ENCODE peak calls at places on chromosomes 6 and 20, in eight cellular contexts. F is neuronal stem cell, X is colonic mucosa, U is trophoblast cell, L is mammary epithelial cell, M is endothelial cell of umbilical vein, H is IMR-90, E is H9. J is an unnamed sample.

GRCh38 chr6:118968416-118968815 is 33.5 kb upstream of the MCM9 start:
- DNase-seq in L (peak; percentile 4), H (peak; percentile 1), U (peak; percentile 68), F (no peak), X (no peak), M (peak; percentile 44), E (no peak), J (peak; percentile 44)

GRCh38 chr6:40325041-40325440 is 262.1 kb downstream of the LRFN2 start:
- DNase-seq in H (no peak), U (no peak), L (no peak), M (no peak), E (no peak), F (no peak), X (no peak), J (no peak)

GRCh38 chr6:13302751-13303667 is 25.3 kb downstream of the TBC1D7 start:
- DNase-seq in E (no peak), M (peak; percentile 93), H (peak; percentile 98), U (peak; percentile 97), X (peak; percentile 91), F (no peak), L (peak; percentile 80), J (no peak)

GRCh38 chr6:37279366-37280134 is 21.6 kb upstream of the TMEM217 start:
- DNase-seq in H (peak; percentile 70), X (no peak), U (no peak), L (peak; percentile 64), M (no peak), E (no peak), F (no peak), J (no peak)

GRCh38 chr20:32605167-32605656 is 20.1 kb upstream of the NOL4L start:
- DNase-seq in M (no peak), H (peak; percentile 65), X (no peak), U (peak; percentile 43), F (no peak), E (no peak), L (no peak), J (no peak)

GRCh38 chr6:87333591-87334181 is 4.6 kb upstream of the GJB7 start:
- DNase-seq in L (peak; percentile 6), F (no peak), U (no peak), H (peak; percentile 54), M (no peak), X (no peak), E (no peak), J (no peak)

GRCh38 chr6:4675086-4675485 is 101.1 kb upstream of the CDYL start:
- DNase-seq in X (no peak), H (no peak), F (no peak), L (no peak), U (no peak), E (no peak), M (no peak), J (no peak)

GRCh38 chr6:151015320-151015719 is 149.8 kb downstream of the MTHFD1L start:
- DNase-seq in X (no peak), F (no peak), H (peak; percentile 41), U (no peak), M (no peak), E (no peak), L (no peak), J (no peak)

GRCh38 chr20:9220874-9221547 is 152.1 kb downstream of the PLCB4 start:
- DNase-seq in H (peak; percentile 84), E (no peak), M (no peak), F (no peak), U (no peak), L (no peak), X (no peak), J (peak; percentile 28)

GRCh38 chr6:145241039-145241438 is 494.3 kb downstream of the EPM2A start:
- DNase-seq in U (no peak), H (peak; percentile 88), L (peak; percentile 6), F (no peak), E (no peak), M (no peak), X (no peak), J (no peak)

GRCh38 chr6:3226422-3227362 is 761 bp downstream of the TUBB2B start:
- DNase-seq in M (no peak), H (no peak), L (no peak), E (no peak), U (peak; percentile 32), X (peak; percentile 27), F (peak; percentile 71), J (peak; percentile 91)

GRCh38 chr6:56693246-56693607 is 50.5 kb upstream of the DST start:
- DNase-seq in L (peak; percentile 63), U (peak; percentile 67), M (no peak), X (peak; percentile 88), E (no peak), F (no peak), H (peak; percentile 87), J (no peak)

GRCh38 chr6:24033284-24033683 is 92.7 kb upstream of the NRSN1 start:
- DNase-seq in E (no peak), L (no peak), F (peak; percentile 21), U (peak; percentile 42), M (no peak), X (no peak), H (no peak), J (peak; percentile 41)

GRCh38 chr6:142934190-142934589 is 10.8 kb downstream of the HIVEP2 start:
- DNase-seq in U (no peak), H (no peak), E (no peak), M (no peak), L (no peak), X (no peak), F (no peak), J (no peak)

GRCh38 chr20:57397004-57397692 is 6.0 kb downstream of the RBM38 start:
- DNase-seq in L (no peak), E (no peak), M (no peak), X (no peak), F (no peak), U (no peak), H (no peak), J (no peak)

GRCh38 chr6:73309534-73309783 is 44.6 kb downstream of the DPPA5 start:
- DNase-seq in U (no peak), H (no peak), M (no peak), X (peak; percentile 42), F (no peak), E (no peak), L (peak; percentile 57), J (no peak)

GRCh38 chr6:5869676-5870075 is 137.0 kb downstream of the NRN1 start:
- DNase-seq in M (no peak), E (no peak), X (no peak), L (no peak), F (no peak), U (no peak), H (no peak), J (no peak)

GRCh38 chr6:19157496-19157895 is 679.7 kb upstream of the ID4 start:
- DNase-seq in X (no peak), H (no peak), F (no peak), U (no peak), E (no peak), L (no peak), M (no peak), J (peak; percentile 13)

GRCh38 chr20:49460916-49461315 is 21.6 kb downstream of the KCNB1 start:
- DNase-seq in E (no peak), U (no peak), H (no peak), M (no peak), F (no peak), X (no peak), L (peak; percentile 81), J (no peak)

GRCh38 chr6:34583461-34583860 is 27.3 kb upstream of the SPDEF start:
- DNase-seq in H (no peak), F (no peak), X (no peak), U (no peak), E (no peak), L (no peak), M (no peak), J (no peak)

GRCh38 chr6:5659467-5659866 is 347.3 kb downstream of the NRN1 start:
- DNase-seq in E (no peak), H (peak; percentile 37), L (no peak), U (no peak), X (no peak), F (no peak), M (no peak), J (no peak)

DNA sequence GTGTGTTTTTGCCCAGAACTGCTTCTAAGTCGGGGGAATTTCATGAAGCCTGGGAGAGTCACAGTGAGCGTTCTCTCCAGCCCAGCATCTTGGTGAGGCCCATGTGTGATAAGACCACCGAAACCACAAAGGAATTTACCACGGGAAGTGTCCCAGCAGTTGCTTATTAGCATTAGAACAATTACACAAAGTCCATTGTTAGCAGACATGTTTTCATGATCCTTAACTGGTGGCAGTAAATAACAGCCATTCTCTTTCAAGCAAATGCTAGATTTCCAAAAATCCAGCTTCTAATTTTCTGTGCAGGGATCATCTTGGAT is 124.1 kb downstream of the SCML4 start:
- DNase-seq in X (no peak), U (no peak), E (no peak), M (no peak), H (no peak), F (no peak), L (no peak), J (no peak)
- H3K9ac ChIP-seq in X (no peak overlapping the region), U (no peak overlapping the region), E (no peak overlapping the region), M (no peak overlapping the region), H (no peak overlapping the region), F (no peak overlapping the region), L (no peak overlapping the region), J (no peak overlapping the region)

DNA sequence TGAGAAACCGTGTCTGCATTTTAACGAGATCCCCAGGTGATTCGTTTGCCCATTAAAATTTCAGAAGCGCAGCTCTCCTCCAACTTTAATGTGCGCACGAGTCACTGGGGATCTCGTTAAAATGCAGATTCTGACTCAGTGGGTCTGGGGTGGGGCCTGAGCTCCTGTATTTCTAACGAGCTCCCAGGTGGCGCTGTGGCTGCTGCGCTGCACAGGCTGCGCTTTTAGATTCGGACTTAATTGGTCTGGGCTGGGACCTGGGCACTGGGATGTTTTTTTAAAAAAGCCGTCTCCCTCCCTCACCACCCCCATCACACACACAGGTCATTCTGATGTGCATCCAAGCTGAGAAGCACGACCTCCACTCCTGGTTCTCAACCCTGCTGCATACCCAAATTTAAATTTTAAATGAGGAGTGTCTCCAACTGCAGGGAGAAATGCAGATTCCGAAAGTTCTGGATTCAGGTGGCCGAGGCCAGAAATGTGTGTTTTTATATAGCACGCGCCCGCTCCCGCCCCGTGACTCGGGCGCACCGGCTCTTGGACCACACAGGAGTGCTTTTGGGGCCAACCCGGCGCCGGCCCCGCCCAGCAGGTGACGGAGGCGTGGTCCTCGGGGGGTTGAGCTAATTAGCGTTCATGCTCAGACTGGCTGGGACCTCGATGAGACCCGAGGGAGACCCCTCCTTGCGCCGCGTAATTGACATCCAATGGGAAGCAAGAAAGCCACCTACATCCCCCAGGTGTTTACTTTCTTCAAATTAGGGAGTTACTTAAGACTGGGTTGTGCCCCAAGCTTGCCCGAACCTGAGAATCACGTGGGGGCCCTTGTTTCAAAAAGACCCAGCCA is 85.8 kb downstream of the ZFP64 start:
- DNase-seq in F (peak; percentile 54), U (peak; percentile 23), H (peak; percentile 23), E (peak; percentile 98), X (no peak), L (peak; percentile 57), M (peak; percentile 40), J (peak; percentile 88)
- H3K9ac ChIP-seq in F (no peak overlapping the region), U (no peak overlapping the region), H (no peak overlapping the region), E (peak overlapping the region; percentile 61), X (no peak overlapping the region), L (no peak overlapping the region), M (peak overlapping the region; percentile 67), J (no peak overlapping the region)

GRCh38 chr6:167670938-167671338 is 155.8 kb upstream of the AFDN start:
- DNase-seq in U (no peak), H (no peak), X (no peak), F (no peak), E (no peak), L (no peak), M (no peak), J (no peak)
- H3K9ac ChIP-seq in U (no peak overlapping the region), H (no peak overlapping the region), X (no peak overlapping the region), F (no peak overlapping the region), E (no peak overlapping the region), L (no peak overlapping the region), M (no peak overlapping the region), J (no peak overlapping the region)

GRCh38 chr6:25042984-25043725 is 107.4 kb upstream of the RIPOR2 start:
- DNase-seq in E (no peak), F (no peak), X (no peak), M (no peak), H (no peak), L (no peak), U (no peak), J (no peak)
- H3K9ac ChIP-seq in E (no peak overlapping the region), F (no peak overlapping the region), X (no peak overlapping the region), M (no peak overlapping the region), H (no peak overlapping the region), L (no peak overlapping the region), U (no peak overlapping the region), J (no peak overlapping the region)